ENCODE peak calls at places on chromosomes 4 and X, in four cellular contexts. M, K, S and W are unnamed samples.

GRCh38 chrX:143683486-143683885 is 37.1 kb downstream of the SPANXN2 start:
- DNase-seq in M (no peak), K (no peak), S (no peak), W (no peak)

GRCh38 chrX:19772759-19773623 is 114.4 kb downstream of the SH3KBP1 start:
- DNase-seq in M (no peak), K (no peak), S (no peak), W (no peak)

GRCh38 chrX:147912093-147912801 is 528 bp downstream of the FMR1 start:
- DNase-seq in M (peak; percentile 31), K (peak; percentile 55), S (peak; percentile 25), W (no peak)

GRCh38 chr4:100517864-100518341 is at the start of gene EMCN:
- DNase-seq in M (no peak), K (no peak), S (no peak), W (no peak)

GRCh38 chrX:123425471-123425870 is 241.4 kb downstream of the GRIA3 start:
- DNase-seq in M (no peak), K (no peak), S (no peak), W (no peak)

GRCh38 chrX:10620121-10620699 is at the start of gene MID1:
- DNase-seq in M (peak; percentile 85), K (no peak), S (peak; percentile 74), W (no peak)

GRCh38 chrX:58025979-58026378 is 115.7 kb upstream of the ZXDA start:
- DNase-seq in M (peak; percentile 44), K (peak; percentile 24), S (peak; percentile 9), W (no peak)

GRCh38 chrX:1443496-1444075 is 9.1 kb downstream of the ASMTL start:
- DNase-seq in M (no peak), K (no peak), S (peak; percentile 7), W (no peak)

GRCh38 chr4:137635108-137635507 is 102.8 kb upstream of the PCDH18 start:
- DNase-seq in M (peak; percentile 3), K (no peak), S (no peak), W (no peak)

GRCh38 chr4:80305466-80305865 is 30.1 kb upstream of the CFAP299 start:
- DNase-seq in M (no peak), K (no peak), S (no peak), W (no peak)

GRCh38 chr4:36187723-36188333 is 56.5 kb downstream of the ARAP2 start:
- DNase-seq in M (peak; percentile 20), K (no peak), S (peak; percentile 20), W (no peak)

GRCh38 chr4:71338846-71339593 is at the start of gene SLC4A4:
- DNase-seq in M (peak; percentile 0), K (peak; percentile 9), S (no peak), W (peak; percentile 70)

GRCh38 chr4:11005321-11005720 is 320.8 kb upstream of the CLNK start:
- DNase-seq in M (no peak), K (no peak), S (no peak), W (no peak)

GRCh38 chr4:104938624-104939023 is 208.1 kb upstream of the TET2 start:
- DNase-seq in M (no peak), K (no peak), S (no peak), W (no peak)

GRCh38 chr4:5959221-5959982 is 58.8 kb downstream of the C4orf50 start:
- DNase-seq in M (no peak), K (no peak), S (no peak), W (no peak)

GRCh38 chr4:7190668-7191545 is 1.4 kb upstream of the SORCS2 start:
- DNase-seq in M (no peak), K (no peak), S (no peak), W (no peak)

GRCh38 chr4:74838746-74839370 is 44.5 kb upstream of the BTC start:
- DNase-seq in M (peak; percentile 8), K (no peak), S (no peak), W (no peak)

GRCh38 chrX:142804085-142804484 is 221.6 kb upstream of the SPANXN4 start:
- DNase-seq in M (peak; percentile 10), K (peak; percentile 5), S (no peak), W (no peak)

GRCh38 chr4:153161599-153161971 is 42.7 kb upstream of the TRIM2 start:
- DNase-seq in M (no peak), K (no peak), S (no peak), W (no peak)

GRCh38 chr4:61397174-61397573 is 197.0 kb downstream of the ADGRL3 start:
- DNase-seq in M (no peak), K (no peak), S (no peak), W (no peak)

GRCh38 chrX:141733371-141733770 is 34.8 kb upstream of the SPANXD start:
- DNase-seq in M (no peak), K (no peak), S (no peak), W (no peak)

DNA sequence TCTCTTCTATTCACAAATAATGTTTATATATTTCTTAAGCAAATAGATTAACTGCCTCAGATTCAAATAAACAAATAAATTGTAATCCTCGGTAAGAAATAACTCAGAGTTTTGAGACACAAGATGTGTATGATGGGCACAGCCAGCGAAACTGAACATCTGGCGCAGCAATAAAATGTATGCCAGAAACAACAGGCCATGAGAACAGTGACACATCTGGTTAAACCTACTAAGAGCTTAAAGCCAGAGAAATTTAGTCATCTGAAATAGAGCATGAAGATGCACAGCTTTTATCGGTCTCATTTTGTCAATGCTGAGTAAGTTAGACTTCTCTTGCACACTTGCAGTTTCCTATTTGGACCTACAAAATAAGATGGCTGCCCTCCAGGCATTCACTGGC is 1444.1 kb downstream of the PCDH18 start:
- DNase-seq in M (no peak), K (no peak), S (no peak), W (no peak)
- TF ChIP-seq USF2 in M (no peak), K (no peak), S (no peak), W (no peak)

DNA sequence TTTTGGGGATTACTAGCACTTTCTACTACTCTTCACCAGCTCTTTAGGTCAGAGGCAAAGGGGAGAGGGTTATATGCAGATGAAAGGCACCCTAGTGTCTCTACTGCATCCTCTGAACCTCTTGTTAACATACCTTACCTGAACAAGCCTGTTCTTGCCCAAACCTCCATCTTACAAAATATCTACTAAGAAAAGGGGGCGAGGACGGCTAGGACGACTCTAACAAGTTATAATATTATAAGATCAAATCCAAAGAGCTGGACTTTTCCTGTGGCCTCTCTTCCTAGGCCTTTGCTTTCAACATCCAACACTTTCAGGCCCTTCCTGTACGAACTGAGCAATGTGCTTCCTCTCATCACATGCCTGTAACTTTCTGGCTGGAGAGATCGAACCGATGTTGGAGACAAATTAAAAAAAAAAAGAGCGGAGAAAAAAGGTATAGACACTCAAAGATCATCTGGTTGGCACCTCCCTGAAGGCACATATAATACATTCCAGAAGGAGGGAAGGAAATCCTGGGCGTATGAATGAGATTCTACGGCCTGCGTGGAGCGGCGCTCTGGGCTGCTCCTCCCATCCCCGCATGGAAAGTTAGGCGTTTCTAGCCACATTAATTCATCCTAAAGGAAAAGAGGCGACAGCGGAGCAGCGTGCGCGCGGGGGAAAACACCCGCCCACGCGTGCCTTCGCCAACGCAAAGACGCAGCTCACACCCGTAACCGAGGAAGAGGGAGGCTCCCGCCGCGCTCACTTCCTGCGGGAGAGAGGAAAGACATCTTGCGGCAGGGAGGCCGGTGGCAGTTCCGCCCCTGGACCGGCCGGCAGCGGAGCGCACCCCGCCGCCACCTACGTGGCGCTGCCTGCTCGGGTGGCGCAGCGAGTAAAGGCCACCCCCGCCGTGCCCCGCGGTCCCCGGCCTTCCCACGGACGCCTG is 803 bp downstream of the PRDM5 start:
- DNase-seq in M (peak; percentile 61), K (no peak), S (peak; percentile 41), W (no peak)
- TF ChIP-seq USF2 in M (no peak), K (no peak), S (peak; percentile 57), W (no peak)

GRCh38 chrX:41145920-41146608 is 60.8 kb downstream of the USP9X start:
- DNase-seq in M (peak; percentile 32), K (peak; percentile 9), S (no peak), W (no peak)
- TF ChIP-seq USF2 in M (no peak), K (no peak), S (no peak), W (no peak)

DNA sequence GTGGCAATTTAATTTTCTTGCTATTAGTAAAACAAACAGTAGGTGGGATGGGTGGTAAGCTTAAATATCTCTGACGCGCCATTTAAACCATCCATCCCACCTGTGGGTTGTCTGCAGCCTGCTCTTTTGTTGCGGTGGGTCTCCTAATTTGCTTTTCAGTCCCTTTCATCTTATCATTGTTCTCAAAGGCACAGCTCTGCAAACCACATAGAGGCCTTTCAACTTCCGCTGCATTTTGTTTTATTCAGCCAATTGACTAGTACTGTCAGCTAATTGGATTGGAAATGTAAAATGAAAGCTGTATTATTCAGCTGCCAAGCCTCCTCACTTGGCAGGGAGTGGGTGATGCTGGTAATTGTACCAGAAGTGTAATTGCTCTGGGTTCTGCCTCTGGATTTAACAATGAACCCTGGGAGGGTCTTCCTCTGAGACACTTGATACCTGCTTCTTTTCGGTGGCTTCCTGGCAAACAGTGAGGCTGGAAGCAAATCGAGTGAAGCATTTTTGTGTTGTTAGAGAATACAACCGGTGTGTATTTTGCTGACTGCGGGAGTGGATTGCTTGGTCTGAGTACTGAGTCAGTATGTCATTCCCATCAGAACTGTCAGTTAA is 165.6 kb downstream of the FRAS1 start:
- DNase-seq in M (no peak), K (no peak), S (no peak), W (no peak)
- TF ChIP-seq USF2 in M (no peak), K (no peak), S (no peak), W (no peak)